ENCODE peak calls at places on chromosomes 11 and 22, in four cellular contexts. T is HEK293T, H is osteocyte, U is fibroblast of the aortic adventitia. F is an unnamed sample.

GRCh38 chr22:41240377-41241132 is at the start of gene CHADL:
- DNase-seq in U (no peak), H (no peak), T (no peak), F (no peak)

GRCh38 chr22:41206719-41207118 is 1.6 kb downstream of the L3MBTL2 start:
- DNase-seq in U (no peak), H (no peak), T (no peak), F (no peak)

GRCh38 chr11:20501971-20502370 is 97.4 kb upstream of the SLC6A5 start:
- DNase-seq in U (no peak), H (no peak), T (no peak), F (no peak)

GRCh38 chr22:39778055-39778454 is 115.5 kb downstream of the ENTHD1 start:
- DNase-seq in T (no peak), U (no peak), H (no peak), F (no peak)

GRCh38 chr11:19633276-19633675 is 79.4 kb upstream of the NAV2 start:
- DNase-seq in U (peak), T (no peak), H (no peak), F (no peak)

GRCh38 chr11:24932110-24933000 is 435.5 kb downstream of the LUZP2 start:
- DNase-seq in U (no peak), T (no peak), H (no peak), F (no peak)

GRCh38 chr11:11382858-11383532 is 29.9 kb upstream of the CSNK2A3 start:
- DNase-seq in U (no peak), T (no peak), H (peak), F (no peak)

GRCh38 chr11:134564472-134565200 is 152.6 kb upstream of the B3GAT1 start:
- DNase-seq in H (no peak), U (no peak), T (no peak), F (no peak)

GRCh38 chr11:120306519-120307242 is 18.4 kb upstream of the TLCD5 start:
- DNase-seq in H (no peak), U (peak), T (peak), F (peak)

GRCh38 chr22:47328550-47329243 is 566.2 kb downstream of the TBC1D22A start:
- DNase-seq in H (peak), U (peak), T (no peak), F (peak)

GRCh38 chr11:35111171-35112055 is 27.6 kb upstream of the CD44 start:
- DNase-seq in U (peak), H (no peak), T (no peak), F (peak)

GRCh38 chr11:6911946-6912345 is 8.9 kb upstream of the OR2D3 start:
- DNase-seq in U (peak), T (no peak), H (no peak), F (no peak)

GRCh38 chr11:17923213-17923612 is 89.6 kb downstream of the SERGEF start:
- DNase-seq in H (no peak), U (peak), T (no peak), F (no peak)

F was measured in K562.